ENCODE peak calls at places on chromosomes 3 and 15, in four cellular contexts. B is NCI-H446; J is AG20443; Z is activated CD4-positive, alpha-beta T cell treated with anti-CD3 and anti-CD28 coated beads, Interleukin-2, amount 10 ng/mL, durations not matched to agents 7 days and 5 days. N is an unnamed sample.

GRCh38 chr3:24548278-24548677 is 53.6 kb upstream of the THRB start:
- DNase-seq in Z (no peak), B (no peak), J (peak; percentile 17), N (no peak)

GRCh38 chr3:52237659-52238172 is 1.2 kb downstream of the TWF2 start:
- DNase-seq in B (peak; percentile 54), J (peak; percentile 97), Z (no peak), N (no peak)

GRCh38 chr3:184357248-184358139 is 3.9 kb downstream of the CLCN2 start:
- DNase-seq in J (no peak), B (no peak), Z (no peak), N (no peak)

GRCh38 chr15:64921711-64922110 is 10.0 kb downstream of the ANKDD1A start:
- DNase-seq in J (no peak), B (no peak), Z (no peak), N (no peak)

GRCh38 chr3:195558602-195559001 is 15.5 kb upstream of the PPP1R2 start:
- DNase-seq in Z (peak; percentile 68), J (no peak), B (no peak), N (no peak)

GRCh38 chr15:76059320-76060097 is at the start of gene TMEM266:
- DNase-seq in Z (peak; percentile 16), B (no peak), J (peak; percentile 83), N (peak; percentile 19)

GRCh38 chr3:142315083-142315482 is 89.7 kb upstream of the GK5 start:
- DNase-seq in B (no peak), Z (no peak), J (peak; percentile 45), N (no peak)

GRCh38 chr3:133949438-133949837 is 53.8 kb upstream of the RAB6B start:
- DNase-seq in J (no peak), Z (no peak), B (no peak), N (no peak)

GRCh38 chr15:76636059-76636458 is 269.1 kb downstream of the SCAPER start:
- DNase-seq in B (no peak), J (no peak), Z (no peak), N (no peak)

GRCh38 chr15:90097475-90097874 is 4.8 kb downstream of the IDH2 start:
- DNase-seq in J (no peak), Z (peak; percentile 84), B (no peak), N (peak; percentile 68)

GRCh38 chr3:26625187-26625586 is 2.6 kb downstream of the LRRC3B start:
- DNase-seq in Z (no peak), J (no peak), B (no peak), N (no peak)

GRCh38 chr3:38039101-38039898 is at the start of gene DLEC1:
- DNase-seq in J (peak; percentile 69), Z (peak; percentile 93), B (no peak), N (peak; percentile 81)

GRCh38 chr3:16993227-16993626 is 108.5 kb downstream of the PLCL2 start:
- DNase-seq in B (no peak), Z (no peak), J (peak; percentile 44), N (no peak)

GRCh38 chr3:160754371-160754854 is 1.6 kb upstream of the PPM1L start:
- DNase-seq in J (peak; percentile 54), Z (no peak), B (no peak), N (no peak)

GRCh38 chr3:179713643-179714090 is 60.8 kb downstream of the USP13 start:
- DNase-seq in B (no peak), J (peak; percentile 57), Z (no peak), N (no peak)

GRCh38 chr3:127747751-127748521 is 74.4 kb downstream of the MGLL start:
- DNase-seq in Z (no peak), J (peak; percentile 91), B (peak; percentile 53), N (no peak)

GRCh38 chr3:64902991-64903390 is 215.2 kb upstream of the ADAMTS9 start:
- DNase-seq in J (no peak), B (no peak), Z (no peak), N (no peak)

GRCh38 chr3:50592568-50592967 is 19.0 kb downstream of the CISH start:
- DNase-seq in J (no peak), B (no peak), Z (no peak), N (no peak)

GRCh38 chr15:101121511-101122090 is 130.2 kb downstream of the CHSY1 start:
- DNase-seq in J (peak; percentile 65), B (no peak), Z (peak; percentile 69), N (peak; percentile 17)

GRCh38 chr15:60000824-60001641 is 3.1 kb upstream of the FOXB1 start:
- DNase-seq in B (no peak), J (no peak), Z (no peak), N (no peak)

GRCh38 chr3:60228823-60229222 is 1022.4 kb downstream of the FHIT start:
- DNase-seq in Z (no peak), B (no peak), J (no peak), N (no peak)

GRCh38 chr3:64616953-64617352 is 70.8 kb downstream of the ADAMTS9 start:
- DNase-seq in B (no peak), Z (no peak), J (no peak), N (no peak)

GRCh38 chr3:126459763-126460127 is 15.9 kb downstream of the ZXDC start:
- DNase-seq in J (no peak), Z (no peak), B (no peak), N (no peak)

GRCh38 chr3:10798600-10799367 is 17.2 kb upstream of the SLC6A11 start:
- DNase-seq in Z (no peak), B (no peak), J (no peak), N (no peak)

GRCh38 chr15:76176487-76177085 is 116.8 kb downstream of the TMEM266 start:
- DNase-seq in B (no peak), Z (no peak), J (no peak), N (no peak)

GRCh38 chr15:89828324-89829145 is 13.9 kb upstream of the ANPEP start:
- DNase-seq in Z (no peak), J (peak; percentile 91), B (no peak), N (no peak)

GRCh38 chr3:43001094-43001553 is 22.0 kb downstream of the GASK1A start:
- DNase-seq in Z (no peak), B (no peak), J (peak; percentile 92), N (no peak)

GRCh38 chr3:29349049-29349448 is 68.2 kb downstream of the RBMS3 start:
- DNase-seq in B (no peak), Z (no peak), J (no peak), N (no peak)

GRCh38 chr3:194879126-194879887 is 193.6 kb downstream of the FAM43A start:
- DNase-seq in J (no peak), B (no peak), Z (no peak), N (no peak)

GRCh38 chr3:5400959-5401358 is 213.5 kb downstream of the EDEM1 start:
- DNase-seq in B (no peak), Z (no peak), J (no peak), N (no peak)

N was measured in activated naive CD4-positive, alpha-beta T cell treated with Interleukin-2 at 50 U/mL for 16 hours.